ENCODE peak calls at places on chromosomes 2 and 18, in five cellular contexts. R is H9, U is left lung, O is Peyer's patch, H is right cardiac atrium. W is an unnamed sample.

GRCh38 chr2:37464064-37464463 is 119.6 kb downstream of the QPCT start:
- DNase-seq in O (no peak), R (no peak), U (no peak), H (no peak), W (no peak)

GRCh38 chr18:24792164-24792563 is 331.7 kb downstream of the HRH4 start:
- DNase-seq in H (no peak), O (no peak), R (no peak), U (no peak), W (no peak)

GRCh38 chr2:648476-649424 is 28.5 kb downstream of the TMEM18 start:
- DNase-seq in U (no peak), O (no peak), R (peak), H (no peak), W (no peak)

GRCh38 chr2:138373993-138374408 is 127.6 kb upstream of the SPOPL start:
- DNase-seq in R (no peak), O (no peak), H (no peak), U (no peak), W (no peak)

GRCh38 chr2:233945146-233945545 is 28.0 kb downstream of the TRPM8 start:
- DNase-seq in H (no peak), U (no peak), O (no peak), R (no peak), W (no peak)

GRCh38 chr18:69691008-69691760 is 256.5 kb downstream of the CD226 start:
- DNase-seq in O (no peak), R (no peak), H (no peak), U (peak), W (no peak)

GRCh38 chr18:22624171-22624570 is 206.5 kb upstream of the CTAGE1 start:
- DNase-seq in R (no peak), O (no peak), U (no peak), H (no peak), W (no peak)

GRCh38 chr2:132725134-132725533 is 55.1 kb upstream of the LYPD1 start:
- DNase-seq in U (no peak), H (no peak), O (no peak), R (no peak), W (no peak)

GRCh38 chr18:43571078-43571689 is 293.9 kb upstream of the SYT4 start:
- DNase-seq in H (no peak), R (no peak), U (no peak), O (no peak), W (no peak)

GRCh38 chr18:9513971-9514512 is 38.7 kb downstream of the RALBP1 start:
- DNase-seq in R (no peak), O (no peak), U (no peak), H (no peak), W (no peak)

GRCh38 chr18:59837586-59837985 is 62.2 kb upstream of the PMAIP1 start:
- DNase-seq in U (no peak), R (peak), O (peak), H (no peak), W (no peak)

DNA sequence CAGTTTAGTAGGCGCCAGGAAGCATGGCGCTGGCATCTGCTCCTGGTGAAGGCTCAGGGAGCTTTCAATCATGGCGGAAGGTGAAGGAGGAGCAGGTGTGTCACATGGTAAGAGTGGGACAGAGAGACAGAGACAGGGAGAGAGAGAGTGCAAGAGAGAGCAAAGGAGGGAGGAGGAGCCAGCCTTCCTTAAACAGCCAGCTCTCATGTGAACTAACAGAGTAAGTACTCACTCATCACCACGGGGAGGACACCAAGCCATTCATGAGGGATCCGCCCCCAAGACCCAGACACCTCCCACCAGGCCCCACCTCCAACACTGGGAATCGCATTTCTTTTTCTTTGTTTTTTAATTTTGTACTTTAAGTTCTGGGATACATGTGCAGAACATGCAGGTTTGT is 40.8 kb upstream of the CLASP1 start:
- DNase-seq in H (no peak), R (no peak), O (no peak), U (no peak), W (no peak)
- H3K27ac ChIP-seq in H (no peak), R (no peak), O (no peak), U (no peak), W (no peak)

GRCh38 chr18:986552-986951 is 81.9 kb downstream of the ADCYAP1 start:
- DNase-seq in H (no peak), U (no peak), R (no peak), O (no peak), W (no peak)

GRCh38 chr18:986071-986470 is 81.4 kb downstream of the ADCYAP1 start:
- DNase-seq in H (no peak), O (no peak), R (peak), U (no peak), W (no peak)

GRCh38 chr18:984004-984403 is 79.3 kb downstream of the ADCYAP1 start:
- DNase-seq in H (no peak), O (no peak), U (no peak), R (no peak), W (no peak)

GRCh38 chr18:985301-985700 is 80.6 kb downstream of the ADCYAP1 start:
- DNase-seq in H (no peak), U (no peak), R (peak), O (no peak), W (no peak)

DNA sequence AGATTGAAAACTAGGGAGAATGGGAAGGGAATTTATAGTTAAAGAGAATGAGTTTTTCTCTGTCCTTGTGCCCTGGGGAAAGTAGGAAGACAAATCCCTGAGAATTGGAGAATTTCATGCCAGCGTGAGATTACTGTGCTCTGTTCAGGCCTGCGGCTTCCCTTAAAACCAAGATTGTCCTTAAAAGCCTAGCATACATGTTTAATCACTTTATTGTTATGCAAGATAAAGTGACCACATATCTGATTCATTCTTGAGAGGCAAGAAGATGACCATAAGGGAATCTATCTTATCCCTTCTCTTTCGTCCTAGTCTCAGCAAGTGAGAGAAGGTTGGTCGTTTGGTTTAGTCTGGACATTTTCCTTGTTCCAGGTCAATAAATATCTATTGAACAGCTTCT is 75.9 kb downstream of the ADCYAP1 start:
- DNase-seq in O (no peak), H (no peak), R (no peak), U (no peak), W (no peak)
- H3K27ac ChIP-seq in O (no peak), H (no peak), R (no peak), U (no peak), W (no peak)

GRCh38 chr2:122515731-122516130 is 760.3 kb downstream of the TSN start:
- DNase-seq in O (no peak), H (no peak), R (no peak), U (no peak), W (no peak)

GRCh38 chr2:122519806-122520205 is 764.4 kb downstream of the TSN start:
- DNase-seq in H (no peak), O (no peak), U (no peak), R (no peak), W (no peak)

GRCh38 chr2:122519366-122519765 is 763.9 kb downstream of the TSN start:
- DNase-seq in O (no peak), H (no peak), U (no peak), R (no peak), W (no peak)

GRCh38 chr2:122514451-122514996 is 759.1 kb downstream of the TSN start:
- DNase-seq in U (no peak), R (no peak), O (no peak), H (no peak), W (no peak)

DNA sequence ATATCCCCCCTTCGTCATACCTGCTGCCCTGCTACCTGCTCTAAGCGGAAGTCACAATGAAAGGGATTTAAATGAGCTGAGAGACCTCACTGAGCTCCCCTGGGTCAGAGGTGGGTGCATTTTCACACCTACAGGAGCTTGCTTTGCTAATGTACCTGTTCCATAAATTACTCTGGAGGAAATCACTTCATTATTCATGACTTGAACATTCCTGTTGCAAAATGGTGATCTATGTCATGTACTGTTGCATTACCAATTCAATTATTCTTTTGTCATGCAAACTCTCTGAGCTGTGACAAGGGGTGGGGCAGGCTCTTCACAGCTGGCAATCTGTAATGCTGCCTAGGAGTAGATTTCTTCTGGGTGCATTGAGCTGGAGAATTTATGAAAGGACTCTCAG is 761.3 kb downstream of the TSN start:
- DNase-seq in H (no peak), O (no peak), U (no peak), R (peak), W (peak)
- H3K27ac ChIP-seq in H (no peak), O (no peak), U (no peak), R (peak), W (no peak)

GRCh38 chr2:47744074-47744473 is 38.9 kb upstream of the MSH6 start:
- DNase-seq in R (no peak), U (no peak), H (no peak), O (no peak), W (no peak)

GRCh38 chr2:47737191-47737975 is 45.6 kb upstream of the MSH6 start:
- DNase-seq in U (no peak), R (no peak), H (no peak), O (no peak), W (no peak)

GRCh38 chr2:47741101-47741500 is 41.8 kb upstream of the MSH6 start:
- DNase-seq in R (no peak), U (no peak), H (no peak), O (no peak), W (no peak)

GRCh38 chr2:47738331-47738730 is 44.6 kb upstream of the MSH6 start:
- DNase-seq in U (no peak), H (no peak), R (no peak), O (no peak), W (no peak)

GRCh38 chr2:47741637-47742036 is 41.3 kb upstream of the MSH6 start:
- DNase-seq in H (no peak), O (no peak), R (no peak), U (no peak), W (no peak)
- H3K27ac ChIP-seq in H (no peak), O (no peak), R (no peak), U (no peak), W (no peak)

DNA sequence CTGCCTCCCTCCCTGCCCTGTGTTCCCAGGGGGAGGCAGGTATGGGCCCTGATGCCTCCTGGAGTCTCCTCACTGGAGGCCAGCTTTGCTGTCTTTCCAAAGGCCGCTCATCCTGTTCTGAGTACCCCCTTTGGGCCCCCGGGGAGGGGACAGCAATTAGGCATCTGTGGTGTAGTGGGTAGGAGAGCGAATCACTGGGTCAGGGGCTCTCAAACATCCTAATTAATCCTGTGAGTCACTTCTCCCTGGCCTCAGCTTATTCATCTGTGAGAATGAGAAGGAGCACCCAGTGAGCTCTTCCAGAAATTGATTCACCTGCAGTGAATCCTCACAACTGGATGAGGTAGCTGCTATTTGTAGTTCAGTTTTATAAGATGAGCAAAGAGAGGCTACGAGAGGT is 16.4 kb downstream of the TET3 start:
- DNase-seq in H (no peak), R (no peak), U (no peak), O (no peak), W (no peak)
- H3K27ac ChIP-seq in H (no peak), R (no peak), U (no peak), O (no peak), W (no peak)

GRCh38 chr2:39851691-39852110 is 72.6 kb upstream of the THUMPD2 start:
- DNase-seq in R (peak), U (no peak), O (no peak), H (no peak), W (no peak)
- H3K27ac ChIP-seq in R (no peak), U (no peak), O (no peak), H (no peak), W (no peak)

GRCh38 chr2:17620841-17621240 is 80.3 kb downstream of the VSNL1 start:
- DNase-seq in H (no peak), U (no peak), O (no peak), R (no peak), W (no peak)
- H3K27ac ChIP-seq in H (no peak), U (peak), O (no peak), R (no peak), W (no peak)

GRCh38 chr2:6644261-6644660 is 221.4 kb downstream of the CMPK2 start:
- DNase-seq in O (no peak), U (no peak), H (no peak), R (no peak), W (no peak)
- H3K27ac ChIP-seq in O (no peak), U (no peak), H (no peak), R (no peak), W (no peak)

W was measured in caudate nucleus.